ENCODE peak calls at places on chromosomes 12 and 14, in five cellular contexts. T is activated CD4-positive, alpha-beta T cell treated with anti-CD3 and anti-CD28 coated beads, Interleukin-2, amount 50 U/mL, for 24 hours; O is NCI-H345; N is nephron progenitor cell; Z is choroid plexus epithelial cell. G is an unnamed sample.

GRCh38 chr14:76376878-76377523 is 1.1 kb downstream of the ESRRB start:
- DNase-seq in T (no peak), O (peak; percentile 16), N (peak; percentile 37), Z (no peak), G (peak; percentile 40)

GRCh38 chr14:62185078-62185477 is 422.9 kb downstream of the SNAPC1 start:
- DNase-seq in T (no peak), O (no peak), N (no peak), Z (peak; percentile 56), G (no peak)

GRCh38 chr14:51308872-51309271 is 68.8 kb downstream of the TMX1 start:
- DNase-seq in T (no peak), O (no peak), N (no peak), Z (no peak), G (no peak)

GRCh38 chr12:4369548-4369947 is 10.0 kb downstream of the FGF23 start:
- DNase-seq in T (no peak), O (no peak), N (no peak), Z (no peak), G (no peak)

GRCh38 chr12:685388-685787 is 22.1 kb upstream of the NINJ2 start:
- DNase-seq in T (peak; percentile 73), O (no peak), N (no peak), Z (peak; percentile 95), G (no peak)

GRCh38 chr14:101927859-101928258 is 36.5 kb upstream of the DYNC1H1 start:
- DNase-seq in T (no peak), O (no peak), N (peak; percentile 29), Z (peak; percentile 99), G (no peak)

GRCh38 chr12:91178139-91178561 is 4.5 kb downstream of the DCN start:
- DNase-seq in T (no peak), O (no peak), N (no peak), Z (peak; percentile 73), G (no peak)

GRCh38 chr12:107649615-107650014 is 36.0 kb upstream of the PWP1 start:
- DNase-seq in T (no peak), O (no peak), N (no peak), Z (no peak), G (no peak)

GRCh38 chr12:92503029-92503931 is 199.5 kb upstream of the PLEKHG7 start:
- DNase-seq in T (peak; percentile 33), O (no peak), N (no peak), Z (peak; percentile 15), G (no peak)

GRCh38 chr14:75222208-75222701 is 45.8 kb upstream of the TMED10 start:
- DNase-seq in T (no peak), O (no peak), N (no peak), Z (peak; percentile 95), G (no peak)

GRCh38 chr12:19846561-19846960 is 407.3 kb downstream of the AEBP2 start:
- DNase-seq in T (no peak), O (no peak), N (no peak), Z (peak; percentile 91), G (no peak)

GRCh38 chr14:75448209-75448608 is 20.4 kb downstream of the JDP2 start:
- DNase-seq in T (no peak), O (no peak), N (no peak), Z (no peak), G (no peak)

GRCh38 chr14:99568567-99569560 is 35.1 kb downstream of the CCDC85C start:
- DNase-seq in T (no peak), O (peak; percentile 51), N (no peak), Z (peak; percentile 59), G (no peak)

GRCh38 chr12:76927170-76927784 is 48.5 kb upstream of the CSRP2 start:
- DNase-seq in T (peak; percentile 3), O (no peak), N (peak; percentile 46), Z (peak; percentile 69), G (peak; percentile 75)

GRCh38 chr12:62601765-62602444 is 135.3 kb downstream of the MON2 start:
- DNase-seq in T (no peak), O (no peak), N (no peak), Z (no peak), G (no peak)

GRCh38 chr14:88961214-88961613 is 136.8 kb downstream of the TTC8 start:
- DNase-seq in T (no peak), O (no peak), N (no peak), Z (no peak), G (no peak)

GRCh38 chr12:72261885-72262284 is 10.3 kb upstream of the TRHDE start:
- DNase-seq in T (no peak), O (no peak), N (no peak), Z (no peak), G (no peak)

GRCh38 chr12:59113831-59114273 is 193.5 kb upstream of the LRIG3 start:
- DNase-seq in T (peak; percentile 16), O (peak; percentile 81), N (peak; percentile 84), Z (peak; percentile 93), G (peak; percentile 92)

GRCh38 chr12:56336361-56337167 is 2.1 kb upstream of the IL23A start:
- DNase-seq in T (no peak), O (no peak), N (no peak), Z (no peak), G (no peak)

GRCh38 chr14:92958373-92959188 is 35.6 kb downstream of the CHGA start:
- DNase-seq in T (no peak), O (peak; percentile 58), N (no peak), Z (no peak), G (no peak)